ENCODE peak calls at places on chromosomes 13 and 19, in four cellular contexts. X is AG08395, Q is OCI-M1, W is hepatic stellate cell. S is an unnamed sample.

GRCh38 chr13:46015374-46015773 is 37.2 kb downstream of the ZC3H13 start:
- DNase-seq in Q (peak), X (no peak), W (no peak), S (no peak)

GRCh38 chr19:18399008-18399407 is 1.6 kb upstream of the LRRC25 start:
- DNase-seq in Q (no peak), X (peak), W (peak), S (no peak)

GRCh38 chr19:50870417-50871089 is 2.7 kb upstream of the KLK2 start:
- DNase-seq in Q (no peak), W (no peak), X (no peak), S (no peak)

GRCh38 chr19:45306522-45307027 is 16.1 kb downstream of the CKM start:
- DNase-seq in Q (no peak), X (no peak), W (no peak), S (no peak)

GRCh38 chr13:30983431-30983830 is 51.0 kb downstream of the TEX26 start:
- DNase-seq in Q (no peak), W (no peak), X (no peak), S (no peak)

GRCh38 chr13:80400164-80400767 is 59.3 kb upstream of the SPRY2 start:
- DNase-seq in W (no peak), X (no peak), Q (no peak), S (no peak)

GRCh38 chr19:6677924-6678689 is 8.1 kb upstream of the TNFSF14 start:
- DNase-seq in W (no peak), Q (peak), X (no peak), S (no peak)

GRCh38 chr19:511101-511841 is 4.0 kb downstream of the TPGS1 start:
- DNase-seq in X (no peak), Q (no peak), W (no peak), S (no peak)

GRCh38 chr19:17322854-17323253 is 11.8 kb downstream of the ANO8 start:
- DNase-seq in Q (no peak), W (no peak), X (no peak), S (no peak)

GRCh38 chr13:77374786-77375185 is 47.9 kb upstream of the MYCBP2 start:
- DNase-seq in W (no peak), X (no peak), Q (peak), S (no peak)

GRCh38 chr19:37986048-37986750 is 79.2 kb downstream of the SIPA1L3 start:
- DNase-seq in Q (no peak), W (no peak), X (no peak), S (no peak)

GRCh38 chr19:16371540-16371986 is 46.9 kb downstream of the KLF2 start:
- DNase-seq in Q (peak), X (no peak), W (no peak), S (no peak)

GRCh38 chr19:38513762-38514167 is 80.3 kb downstream of the RYR1 start:
- DNase-seq in W (no peak), Q (peak), X (no peak), S (no peak)

GRCh38 chr19:47190167-47190727 is 40.8 kb downstream of the BBC3 start:
- DNase-seq in W (peak), X (peak), Q (no peak), S (no peak)

GRCh38 chr19:48806518-48806817 is 4.4 kb downstream of the BCAT2 start:
- DNase-seq in X (no peak), Q (peak), W (no peak), S (no peak)

GRCh38 chr13:73142091-73142490 is 83.3 kb downstream of the KLF5 start:
- DNase-seq in Q (peak), W (no peak), X (no peak), S (no peak)

GRCh38 chr13:35925669-35926068 is 205.5 kb downstream of the DCLK1 start:
- DNase-seq in X (no peak), Q (no peak), W (no peak), S (no peak)

GRCh38 chr19:57269515-57270250 is 10.6 kb upstream of the ZNF460 start:
- DNase-seq in W (peak), X (peak), Q (no peak), S (no peak)

GRCh38 chr13:40129467-40129866 is 474.0 kb downstream of the COG6 start:
- DNase-seq in W (no peak), X (no peak), Q (no peak), S (no peak)

GRCh38 chr19:3154957-3155736 is 19.3 kb downstream of the GNA15 start:
- DNase-seq in X (peak), Q (peak), W (peak), S (peak)

GRCh38 chr19:29420482-29421185 is 105.2 kb upstream of the VSTM2B start:
- DNase-seq in X (no peak), Q (no peak), W (no peak), S (no peak)

GRCh38 chr19:16596399-16596798 is 24.2 kb upstream of the SLC35E1 start:
- DNase-seq in X (no peak), Q (no peak), W (no peak), S (no peak)

GRCh38 chr19:46616631-46617322 is 8.1 kb downstream of the PTGIR start:
- DNase-seq in Q (peak), W (peak), X (peak), S (no peak)

GRCh38 chr19:16040642-16041041 is 35.7 kb upstream of the TPM4 start:
- DNase-seq in W (no peak), Q (no peak), X (no peak), S (no peak)

GRCh38 chr19:50718255-50719118 is 1.1 kb downstream of the SHANK1 start:
- DNase-seq in X (no peak), W (peak), Q (no peak), S (no peak)

GRCh38 chr13:29702912-29703351 is 107.4 kb upstream of the SLC7A1 start:
- DNase-seq in W (peak), Q (no peak), X (peak), S (no peak)

GRCh38 chr19:35995655-35995993 is 636 bp downstream of the SDHAF1 start:
- DNase-seq in X (peak), W (peak), Q (peak), S (no peak)